ENCODE peak calls at places on chromosome 19, in four cellular contexts. One of them, this sample, is unnamed.

GRCh38 chr19:36128392-36128736 is 11.5 kb upstream of the CAPNS1 start:
- DNase-seq in GM06990: no peak
- DNase-seq in left ventricle myocardium inferior: peak; percentile 39
- DNase-seq in GM23248: no peak
- DNase-seq in this sample: no peak

GRCh38 chr19:48400018-48400742 is 6.7 kb downstream of the GRIN2D start:
- DNase-seq in GM06990: no peak
- DNase-seq in left ventricle myocardium inferior: peak; percentile 53
- DNase-seq in GM23248: peak; percentile 95
- DNase-seq in this sample: peak; percentile 63

GRCh38 chr19:5434970-5435641 is 20.1 kb upstream of the ZNRF4 start:
- DNase-seq in GM06990: no peak
- DNase-seq in GM23248: peak; percentile 98
- DNase-seq in left ventricle myocardium inferior: no peak
- DNase-seq in this sample: no peak

GRCh38 chr19:5680083-5680436 is 256 bp downstream of the MICOS13 start:
- DNase-seq in left ventricle myocardium inferior: no peak
- DNase-seq in GM06990: no peak
- DNase-seq in GM23248: peak; percentile 67
- DNase-seq in this sample: no peak

GRCh38 chr19:33445752-33446070 is 72.2 kb downstream of the CEBPG start:
- DNase-seq in GM23248: no peak
- DNase-seq in GM06990: no peak
- DNase-seq in left ventricle myocardium inferior: peak; percentile 8
- DNase-seq in this sample: peak; percentile 28

GRCh38 chr19:1521636-1522035 is 2.2 kb upstream of the PLK5 start:
- DNase-seq in GM06990: no peak
- DNase-seq in GM23248: no peak
- DNase-seq in left ventricle myocardium inferior: peak; percentile 46
- DNase-seq in this sample: no peak

GRCh38 chr19:1168877-1169791 is 4.9 kb downstream of the SBNO2 start:
- DNase-seq in GM06990: no peak
- DNase-seq in GM23248: peak; percentile 90
- DNase-seq in left ventricle myocardium inferior: no peak
- DNase-seq in this sample: no peak

GRCh38 chr19:29672933-29673336 is 7.7 kb downstream of the PLEKHF1 start:
- DNase-seq in left ventricle myocardium inferior: no peak
- DNase-seq in GM23248: no peak
- DNase-seq in GM06990: peak; percentile 71
- DNase-seq in this sample: peak; percentile 58

GRCh38 chr19:6718741-6719539 is 1.5 kb downstream of the C3 start:
- DNase-seq in left ventricle myocardium inferior: no peak
- DNase-seq in GM06990: no peak
- DNase-seq in GM23248: peak; percentile 58
- DNase-seq in this sample: no peak

GRCh38 chr19:5678071-5678682 is 2.1 kb downstream of the MICOS13 start:
- DNase-seq in GM23248: no peak
- DNase-seq in left ventricle myocardium inferior: no peak
- DNase-seq in GM06990: no peak
- DNase-seq in this sample: no peak

GRCh38 chr19:13873776-13874515 is 3.0 kb upstream of the NANOS3 start:
- DNase-seq in GM23248: no peak
- DNase-seq in left ventricle myocardium inferior: no peak
- DNase-seq in GM06990: no peak
- DNase-seq in this sample: no peak

GRCh38 chr19:32124585-32124984 is 220.8 kb upstream of the ZNF507 start:
- DNase-seq in GM06990: no peak
- DNase-seq in left ventricle myocardium inferior: no peak
- DNase-seq in GM23248: no peak
- DNase-seq in this sample: no peak

GRCh38 chr19:46849610-46850009 is 1.0 kb downstream of the AP2S1 start:
- DNase-seq in GM23248: peak; percentile 56
- DNase-seq in GM06990: no peak
- DNase-seq in left ventricle myocardium inferior: no peak
- DNase-seq in this sample: peak; percentile 55

GRCh38 chr19:15210323-15210774 is 9.6 kb upstream of the NOTCH3 start:
- DNase-seq in GM23248: peak; percentile 90
- DNase-seq in GM06990: no peak
- DNase-seq in left ventricle myocardium inferior: peak; percentile 44
- DNase-seq in this sample: peak; percentile 97

GRCh38 chr19:49200238-49200862 is 42.8 kb downstream of the TRPM4 start:
- DNase-seq in GM06990: no peak
- DNase-seq in GM23248: peak; percentile 61
- DNase-seq in left ventricle myocardium inferior: no peak
- DNase-seq in this sample: no peak

GRCh38 chr19:15195987-15196682 is 4.7 kb downstream of the NOTCH3 start:
- DNase-seq in left ventricle myocardium inferior: no peak
- DNase-seq in GM23248: peak; percentile 59
- DNase-seq in GM06990: no peak
- DNase-seq in this sample: peak; percentile 81

GRCh38 chr19:53102701-53103140 is 501 bp downstream of the ZNF160 start:
- DNase-seq in left ventricle myocardium inferior: peak; percentile 40
- DNase-seq in GM06990: peak; percentile 57
- DNase-seq in GM23248: peak; percentile 78
- DNase-seq in this sample: peak; percentile 72

GRCh38 chr19:44740351-44740824 is 8.1 kb upstream of the BCL3 start:
- DNase-seq in GM23248: no peak
- DNase-seq in GM06990: no peak
- DNase-seq in left ventricle myocardium inferior: no peak
- DNase-seq in this sample: no peak

GRCh38 chr19:32887572-32887971 is 18.0 kb upstream of the SLC7A9 start:
- DNase-seq in left ventricle myocardium inferior: no peak
- DNase-seq in GM06990: no peak
- DNase-seq in GM23248: no peak
- DNase-seq in this sample: no peak

GRCh38 chr19:48489608-48490216 is 20.5 kb downstream of the CYTH2 start:
- DNase-seq in GM23248: peak; percentile 71
- DNase-seq in GM06990: peak; percentile 85
- DNase-seq in left ventricle myocardium inferior: peak; percentile 73
- DNase-seq in this sample: no peak

GRCh38 chr19:45935267-45935666 is 20.7 kb upstream of the NANOS2 start:
- DNase-seq in GM23248: no peak
- DNase-seq in GM06990: no peak
- DNase-seq in left ventricle myocardium inferior: no peak
- DNase-seq in this sample: no peak

GRCh38 chr19:15330801-15331418 is 1.4 kb downstream of the BRD4 start:
- DNase-seq in left ventricle myocardium inferior: no peak
- DNase-seq in GM23248: peak; percentile 92
- DNase-seq in GM06990: no peak
- DNase-seq in this sample: no peak

GRCh38 chr19:51317381-51317780 is 5.9 kb downstream of the IGLON5 start:
- DNase-seq in left ventricle myocardium inferior: no peak
- DNase-seq in GM06990: no peak
- DNase-seq in GM23248: no peak
- DNase-seq in this sample: no peak
- H3K27me3 ChIP-seq in left ventricle myocardium inferior: peaks cover 79% of the 10 kb centered on the region
- H3K27me3 ChIP-seq in GM06990: no peaks in the 10 kb centered on the region
- H3K27me3 ChIP-seq in GM23248: no peaks in the 10 kb centered on the region
- H3K27me3 ChIP-seq in this sample: peaks cover 31% of the 10 kb centered on the region

GRCh38 chr19:51001495-51001894 is at the start of gene KLK8:
- DNase-seq in left ventricle myocardium inferior: no peak
- DNase-seq in GM06990: no peak
- DNase-seq in GM23248: no peak
- DNase-seq in this sample: no peak

GRCh38 chr19:51002542-51003311 is 1.3 kb upstream of the KLK8 start:
- DNase-seq in left ventricle myocardium inferior: no peak
- DNase-seq in GM06990: peak; percentile 40
- DNase-seq in GM23248: peak; percentile 27
- DNase-seq in this sample: no peak

GRCh38 chr19:51000981-51001380 is 423 bp downstream of the KLK8 start:
- DNase-seq in GM06990: no peak
- DNase-seq in left ventricle myocardium inferior: no peak
- DNase-seq in GM23248: no peak
- DNase-seq in this sample: no peak

GRCh38 chr19:51003316-51003715 is 1.9 kb upstream of the KLK8 start:
- DNase-seq in left ventricle myocardium inferior: no peak
- DNase-seq in GM23248: no peak
- DNase-seq in GM06990: no peak
- DNase-seq in this sample: no peak

DNA sequence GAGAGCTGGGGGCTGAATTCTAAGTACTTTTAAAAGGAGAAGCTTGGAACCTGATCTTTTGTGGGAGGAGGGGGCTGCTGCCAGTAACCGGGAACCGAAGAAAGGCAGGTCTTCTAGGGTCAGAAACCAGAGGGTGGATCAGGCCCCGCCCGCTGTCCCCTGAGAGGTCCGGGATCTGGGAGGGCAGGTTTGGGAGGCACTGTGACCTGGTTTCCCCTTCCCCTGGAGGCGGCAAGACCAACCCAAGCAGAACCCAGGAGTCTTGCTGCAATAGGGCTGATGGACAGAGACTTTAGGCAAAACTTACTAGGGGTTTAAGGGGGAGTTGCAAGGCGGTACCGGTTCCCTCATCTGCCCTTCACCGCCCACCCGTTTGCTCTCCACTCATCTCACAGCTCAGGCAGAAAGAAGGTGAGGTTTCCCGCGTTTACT is 713 bp upstream of the KLK8 start:
- DNase-seq in GM06990: no peak
- DNase-seq in left ventricle myocardium inferior: no peak
- DNase-seq in GM23248: no peak
- DNase-seq in this sample: no peak
- H3K27me3 ChIP-seq in GM06990: peaks cover 1% of the 10 kb centered on the region
- H3K27me3 ChIP-seq in left ventricle myocardium inferior: peaks cover 97% of the 10 kb centered on the region
- H3K27me3 ChIP-seq in GM23248: no peaks in the 10 kb centered on the region
- H3K27me3 ChIP-seq in this sample: peaks cover 45% of the 10 kb centered on the region

GRCh38 chr19:18906605-18907519 is 10.9 kb upstream of the CERS1 start:
- DNase-seq in GM23248: no peak
- DNase-seq in GM06990: no peak
- DNase-seq in left ventricle myocardium inferior: no peak
- DNase-seq in this sample: peak; percentile 63
- H3K27me3 ChIP-seq in GM23248: no peaks in the 10 kb centered on the region
- H3K27me3 ChIP-seq in GM06990: no peaks in the 10 kb centered on the region
- H3K27me3 ChIP-seq in left ventricle myocardium inferior: no peaks in the 10 kb centered on the region
- H3K27me3 ChIP-seq in this sample: no peaks in the 10 kb centered on the region

DNA sequence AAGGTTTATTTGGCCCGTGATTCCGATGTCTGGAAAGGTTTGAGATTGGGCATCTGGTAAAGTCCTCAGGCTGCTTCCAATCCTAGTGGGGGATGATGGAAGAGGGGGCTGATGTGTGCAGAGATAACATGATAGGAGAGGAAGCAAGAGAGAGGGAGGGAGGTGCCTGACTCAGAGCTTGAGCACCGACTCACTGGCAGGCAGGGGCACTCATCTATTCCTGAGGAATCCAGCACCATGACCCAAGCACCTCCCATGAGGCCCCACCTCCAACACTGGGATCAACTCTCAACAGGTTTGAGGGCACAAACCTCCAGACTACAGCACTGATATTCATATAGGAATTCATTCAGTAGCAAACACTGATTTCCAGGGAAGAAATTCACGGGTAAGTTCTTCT is 5.6 kb upstream of the SIGLEC9 start:
- DNase-seq in left ventricle myocardium inferior: no peak
- DNase-seq in GM23248: peak; percentile 32
- DNase-seq in GM06990: no peak
- DNase-seq in this sample: no peak
- H3K27me3 ChIP-seq in left ventricle myocardium inferior: peaks cover 60% of the 10 kb centered on the region
- H3K27me3 ChIP-seq in GM23248: peaks cover 9% of the 10 kb centered on the region
- H3K27me3 ChIP-seq in GM06990: peaks cover 1% of the 10 kb centered on the region
- H3K27me3 ChIP-seq in this sample: no peaks in the 10 kb centered on the region

GRCh38 chr19:3294080-3294850 is 69.8 kb downstream of the CELF5 start:
- DNase-seq in GM06990: no peak
- DNase-seq in GM23248: no peak
- DNase-seq in left ventricle myocardium inferior: no peak
- DNase-seq in this sample: no peak

GRCh38 chr19:3291644-3292043 is 67.2 kb downstream of the CELF5 start:
- DNase-seq in GM06990: no peak
- DNase-seq in GM23248: no peak
- DNase-seq in left ventricle myocardium inferior: no peak
- DNase-seq in this sample: no peak

GRCh38 chr19:3292958-3293529 is 68.6 kb downstream of the CELF5 start:
- DNase-seq in GM06990: no peak
- DNase-seq in left ventricle myocardium inferior: no peak
- DNase-seq in GM23248: no peak
- DNase-seq in this sample: no peak

GRCh38 chr19:3295581-3295980 is 70.8 kb upstream of the NFIC start:
- DNase-seq in GM23248: no peak
- DNase-seq in left ventricle myocardium inferior: no peak
- DNase-seq in GM06990: no peak
- DNase-seq in this sample: no peak

GRCh38 chr19:3293560-3293959 is 69.1 kb downstream of the CELF5 start:
- DNase-seq in GM06990: no peak
- DNase-seq in GM23248: no peak
- DNase-seq in left ventricle myocardium inferior: no peak
- DNase-seq in this sample: no peak
- H3K27me3 ChIP-seq in GM06990: no peaks in the 10 kb centered on the region
- H3K27me3 ChIP-seq in GM23248: peaks cover 53% of the 10 kb centered on the region
- H3K27me3 ChIP-seq in left ventricle myocardium inferior: peaks cover 93% of the 10 kb centered on the region
- H3K27me3 ChIP-seq in this sample: no peaks in the 10 kb centered on the region

GRCh38 chr19:42176649-42176989 is 40.9 kb downstream of the DEDD2 start:
- DNase-seq in GM06990: no peak
- DNase-seq in left ventricle myocardium inferior: no peak
- DNase-seq in GM23248: peak; percentile 75
- DNase-seq in this sample: no peak
- H3K27me3 ChIP-seq in GM06990: peaks cover 8% of the 10 kb centered on the region
- H3K27me3 ChIP-seq in left ventricle myocardium inferior: peaks cover 94% of the 10 kb centered on the region
- H3K27me3 ChIP-seq in GM23248: peaks cover 42% of the 10 kb centered on the region
- H3K27me3 ChIP-seq in this sample: peaks cover 70% of the 10 kb centered on the region

GRCh38 chr19:38524994-38525634 is 91.6 kb downstream of the RYR1 start:
- DNase-seq in GM23248: no peak
- DNase-seq in GM06990: no peak
- DNase-seq in left ventricle myocardium inferior: no peak
- DNase-seq in this sample: no peak

GRCh38 chr19:38522915-38523314 is 89.4 kb downstream of the RYR1 start:
- DNase-seq in GM23248: no peak
- DNase-seq in GM06990: no peak
- DNase-seq in left ventricle myocardium inferior: no peak
- DNase-seq in this sample: no peak

GRCh38 chr19:38526430-38526829 is 91.3 kb downstream of the MAP4K1 start:
- DNase-seq in GM06990: no peak
- DNase-seq in left ventricle myocardium inferior: no peak
- DNase-seq in GM23248: no peak
- DNase-seq in this sample: no peak

GRCh38 chr19:38523319-38523718 is 89.8 kb downstream of the RYR1 start:
- DNase-seq in left ventricle myocardium inferior: no peak
- DNase-seq in GM23248: no peak
- DNase-seq in GM06990: no peak
- DNase-seq in this sample: no peak

GRCh38 chr19:38524369-38524768 is 90.9 kb downstream of the RYR1 start:
- DNase-seq in left ventricle myocardium inferior: no peak
- DNase-seq in GM06990: no peak
- DNase-seq in GM23248: no peak
- DNase-seq in this sample: no peak
- H3K27me3 ChIP-seq in left ventricle myocardium inferior: peaks cover 40% of the 10 kb centered on the region
- H3K27me3 ChIP-seq in GM06990: no peaks in the 10 kb centered on the region
- H3K27me3 ChIP-seq in GM23248: peaks cover under 1% of the 10 kb centered on the region
- H3K27me3 ChIP-seq in this sample: peaks cover 17% of the 10 kb centered on the region

This sample was measured in tibial artery.